ENCODE peak calls at places on chromosomes 12 and 14, in six cellular contexts. J, Y, Q, B, K and H are unnamed samples.

GRCh38 chr12:118060301-118061010 is 523 bp downstream of the WSB2 start:
- DNase-seq in J (no peak), Y (peak; percentile 34), B (no peak), Q (peak; percentile 48), K (peak; percentile 25), H (peak; percentile 70)

GRCh38 chr12:59624732-59625455 is 29.1 kb downstream of the SLC16A7 start:
- DNase-seq in Q (no peak), Y (no peak), B (no peak), K (no peak), J (no peak), H (no peak)

GRCh38 chr14:50835280-50835679 is 4.3 kb upstream of the NIN start:
- DNase-seq in Q (no peak), Y (no peak), J (no peak), B (no peak), K (no peak), H (no peak)

GRCh38 chr12:125186471-125187147 is 121.4 kb downstream of the AACS start:
- DNase-seq in K (peak; percentile 69), Y (no peak), Q (no peak), B (no peak), J (peak; percentile 5), H (no peak)

GRCh38 chr14:96038558-96038919 is 623 bp upstream of the C14orf132 start:
- DNase-seq in B (no peak), Q (no peak), J (no peak), K (no peak), Y (no peak), H (no peak)

GRCh38 chr12:58502236-58502635 is 418.1 kb downstream of the LRIG3 start:
- DNase-seq in B (no peak), Q (no peak), Y (no peak), K (no peak), J (peak; percentile 27), H (peak; percentile 44)

GRCh38 chr12:109881752-109882151 is 1.4 kb upstream of the GLTP start:
- DNase-seq in B (no peak), J (no peak), Q (no peak), K (no peak), Y (no peak), H (no peak)

GRCh38 chr12:57401165-57401564 is 29.7 kb downstream of the R3HDM2 start:
- DNase-seq in J (no peak), Q (no peak), K (no peak), B (no peak), Y (no peak), H (no peak)

GRCh38 chr12:129607293-129607692 is 296.5 kb downstream of the TMEM132D start:
- DNase-seq in K (no peak), J (no peak), Q (no peak), Y (no peak), B (no peak), H (peak; percentile 25)

GRCh38 chr12:130922584-130922983 is 31.1 kb upstream of the ADGRD1 start:
- DNase-seq in K (no peak), B (no peak), Y (no peak), Q (no peak), J (no peak), H (no peak)

GRCh38 chr12:30546121-30546520 is 149.5 kb downstream of the IPO8 start:
- DNase-seq in B (no peak), Y (no peak), J (no peak), K (no peak), Q (no peak), H (no peak)

GRCh38 chr14:29069228-29069627 is 302.6 kb downstream of the FOXG1 start:
- DNase-seq in B (no peak), K (no peak), Q (no peak), Y (no peak), J (no peak), H (no peak)

GRCh38 chr12:21656931-21657335 is 709 bp downstream of the LDHB start:
- DNase-seq in B (peak; percentile 16), K (peak; percentile 36), J (peak; percentile 58), Y (peak; percentile 47), Q (no peak), H (peak; percentile 62)

GRCh38 chr12:56658921-56659320 is 13.1 kb upstream of the ATP5F1B start:
- DNase-seq in Y (no peak), B (no peak), J (no peak), K (no peak), Q (no peak), H (peak; percentile 13)

GRCh38 chr14:106378191-106378590 is 851.8 kb downstream of the TMEM121 start:
- DNase-seq in B (no peak), K (no peak), J (no peak), Q (no peak), Y (no peak), H (no peak)

GRCh38 chr12:13784504-13784903 is 196.9 kb downstream of the GRIN2B start:
- DNase-seq in Q (no peak), K (no peak), J (no peak), B (no peak), Y (no peak), H (no peak)

GRCh38 chr12:54526800-54527630 is 22.4 kb upstream of the PDE1B start:
- DNase-seq in Y (peak; percentile 92), Q (no peak), K (peak; percentile 36), J (peak; percentile 15), B (peak; percentile 17), H (peak; percentile 54)

GRCh38 chr12:112798019-112798760 is 6.6 kb downstream of the RPH3A start:
- DNase-seq in Q (no peak), J (no peak), K (no peak), B (no peak), Y (no peak), H (no peak)

GRCh38 chr12:2627343-2628191 is 167.2 kb upstream of the FKBP4 start:
- DNase-seq in J (no peak), Q (no peak), Y (no peak), B (no peak), K (no peak), H (no peak)

GRCh38 chr14:61185534-61185933 is 95.6 kb downstream of the TMEM30B start:
- DNase-seq in J (no peak), B (no peak), K (no peak), Q (no peak), Y (no peak), H (no peak)

GRCh38 chr12:65832217-65832616 is 7.9 kb downstream of the HMGA2 start:
- DNase-seq in Y (no peak), J (no peak), B (no peak), K (no peak), Q (no peak), H (no peak)

GRCh38 chr14:69712217-69712565 is 54.8 kb upstream of the SRSF5 start:
- DNase-seq in Y (no peak), B (no peak), Q (no peak), K (no peak), J (no peak), H (no peak)

GRCh38 chr12:6780573-6780972 is 8.3 kb downstream of the LAG3 start:
- DNase-seq in Q (no peak), Y (no peak), B (no peak), J (no peak), K (no peak), H (peak; percentile 3)